ENCODE peak calls at places on chromosomes 5 and 9, in four cellular contexts. S is heart right ventricle, F is neural crest cell, G is fibroblast of the aortic adventitia. V is an unnamed sample.

GRCh38 chr9:133734600-133735414 is 3.3 kb downstream of the SARDH start:
- DNase-seq in S (no peak), F (no peak), G (no peak), V (no peak)

GRCh38 chr5:54658014-54658413 is 140.5 kb downstream of the SNX18 start:
- DNase-seq in S (peak; percentile 31), F (no peak), G (peak; percentile 83), V (no peak)

GRCh38 chr9:8887369-8887768 is 1087.8 kb upstream of the DMAC1 start:
- DNase-seq in S (no peak), F (no peak), G (no peak), V (no peak)

GRCh38 chr9:103082494-103082893 is 87.4 kb downstream of the CYLC2 start:
- DNase-seq in S (no peak), F (no peak), G (no peak), V (no peak)

GRCh38 chr5:82821978-82822927 is 254.9 kb downstream of the TMEM167A start:
- DNase-seq in S (no peak), F (no peak), G (peak; percentile 43), V (no peak)

GRCh38 chr9:71929791-71930440 is 18.5 kb downstream of the C9orf85 start:
- DNase-seq in S (no peak), F (no peak), G (no peak), V (no peak)

GRCh38 chr5:173324115-173325001 is 3.9 kb downstream of the STC2 start:
- DNase-seq in S (peak; percentile 81), F (no peak), G (peak; percentile 92), V (peak; percentile 58)

GRCh38 chr5:122101636-122102285 is 23.7 kb upstream of the LOX start:
- DNase-seq in S (no peak), F (no peak), G (peak; percentile 86), V (no peak)

GRCh38 chr5:156094001-156094400 is 233.0 kb upstream of the SGCD start:
- DNase-seq in S (peak; percentile 10), F (no peak), G (no peak), V (no peak)

GRCh38 chr5:146049704-146050026 is 55.7 kb downstream of the PLAC8L1 start:
- DNase-seq in S (no peak), F (no peak), G (no peak), V (no peak)
- TF ChIP-seq CTCF in S (no peak), F (no peak), G (no peak), V (no peak)

DNA sequence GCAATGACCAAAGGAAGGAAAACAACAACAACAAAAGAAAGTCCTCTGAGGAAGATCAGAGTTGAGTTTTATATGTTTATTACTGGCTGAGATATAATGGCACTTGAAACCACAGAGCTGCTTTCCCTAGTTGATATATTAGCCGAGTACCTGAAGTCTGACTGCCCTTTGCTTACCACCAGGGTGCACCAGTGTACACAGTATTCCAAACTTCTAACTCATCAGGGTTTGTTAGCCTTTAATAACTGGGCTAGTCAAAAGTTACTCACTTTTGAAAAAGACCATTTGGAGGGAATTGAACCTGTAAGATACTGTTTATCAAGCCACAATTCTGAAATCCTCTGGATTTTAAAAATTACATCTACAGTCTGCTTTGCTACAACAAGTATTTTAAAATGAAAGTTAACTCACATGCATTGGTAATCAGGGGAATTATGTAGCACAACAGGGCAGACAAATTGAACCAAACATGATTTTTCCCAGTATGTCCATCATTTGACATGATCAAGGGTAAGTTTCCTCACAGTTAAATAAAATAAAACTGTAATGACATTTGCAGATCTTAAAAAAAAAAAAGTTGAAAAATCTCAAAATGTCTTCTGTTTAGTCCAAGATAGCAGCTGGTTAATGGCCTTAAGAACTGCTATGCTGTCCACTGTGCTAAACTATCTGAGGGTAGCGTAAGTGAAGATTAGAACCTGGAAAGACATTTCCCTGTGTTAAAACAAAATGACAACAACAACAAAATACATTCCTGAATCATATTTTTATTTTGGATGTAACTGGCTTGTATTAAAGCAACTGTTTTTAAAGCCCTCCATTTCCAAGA is 57.3 kb upstream of the C6 start:
- DNase-seq in S (peak; percentile 71), F (peak; percentile 35), G (peak; percentile 88), V (peak; percentile 20)
- TF ChIP-seq CTCF in S (peak; percentile 81), F (peak; percentile 85), G (peak; percentile 90), V (peak; percentile 35)

GRCh38 chr5:65624570-65625555 is at the start of the genes SHLD3 and TRAPPC13:
- DNase-seq in S (peak; percentile 88), F (peak; percentile 57), G (peak; percentile 89), V (peak; percentile 63)

GRCh38 chr5:65620021-65620420 is 4.1 kb downstream of the TRIM23 start:
- DNase-seq in S (no peak), F (no peak), G (no peak), V (no peak)

GRCh38 chr5:65623482-65623881 is 651 bp downstream of the TRIM23 start:
- DNase-seq in S (no peak), F (no peak), G (peak; percentile 5), V (no peak)

GRCh38 chr5:65625743-65626142 is 916 bp downstream of the SHLD3 start:
- DNase-seq in S (no peak), F (no peak), G (peak; percentile 6), V (no peak)

GRCh38 chr5:65624025-65624569 is at the start of gene TRIM23:
- DNase-seq in S (peak; percentile 93), F (peak; percentile 78), G (peak; percentile 92), V (peak; percentile 83)
- TF ChIP-seq CTCF in S (no peak), F (no peak), G (no peak), V (no peak)

DNA sequence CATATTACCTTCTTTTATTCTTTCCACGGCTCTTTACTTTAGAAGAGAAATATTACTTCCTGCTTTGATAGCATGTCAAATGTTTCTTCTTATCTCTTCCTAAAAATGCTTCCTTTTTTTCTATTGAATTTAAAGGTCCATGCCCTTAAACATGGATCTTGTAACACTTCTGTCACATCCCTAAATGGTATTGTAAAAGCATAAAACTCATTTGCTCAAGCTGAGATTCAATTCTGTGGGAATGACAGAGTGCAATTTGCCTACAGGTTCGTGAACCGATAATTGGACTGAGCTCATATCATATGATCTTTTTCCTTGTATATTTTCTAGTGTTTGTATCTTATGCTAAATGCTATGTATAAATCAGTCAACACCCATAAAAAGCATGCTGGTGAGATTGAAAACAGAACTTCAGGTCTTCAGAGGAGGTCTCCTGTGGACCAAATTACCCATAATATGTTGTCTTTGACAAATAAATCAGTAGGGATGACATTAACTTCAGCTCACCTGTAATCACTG is 429.3 kb downstream of the TMEM232 start:
- DNase-seq in S (no peak), F (no peak), G (no peak), V (no peak)
- TF ChIP-seq CTCF in S (no peak), F (no peak), G (no peak), V (no peak)

DNA sequence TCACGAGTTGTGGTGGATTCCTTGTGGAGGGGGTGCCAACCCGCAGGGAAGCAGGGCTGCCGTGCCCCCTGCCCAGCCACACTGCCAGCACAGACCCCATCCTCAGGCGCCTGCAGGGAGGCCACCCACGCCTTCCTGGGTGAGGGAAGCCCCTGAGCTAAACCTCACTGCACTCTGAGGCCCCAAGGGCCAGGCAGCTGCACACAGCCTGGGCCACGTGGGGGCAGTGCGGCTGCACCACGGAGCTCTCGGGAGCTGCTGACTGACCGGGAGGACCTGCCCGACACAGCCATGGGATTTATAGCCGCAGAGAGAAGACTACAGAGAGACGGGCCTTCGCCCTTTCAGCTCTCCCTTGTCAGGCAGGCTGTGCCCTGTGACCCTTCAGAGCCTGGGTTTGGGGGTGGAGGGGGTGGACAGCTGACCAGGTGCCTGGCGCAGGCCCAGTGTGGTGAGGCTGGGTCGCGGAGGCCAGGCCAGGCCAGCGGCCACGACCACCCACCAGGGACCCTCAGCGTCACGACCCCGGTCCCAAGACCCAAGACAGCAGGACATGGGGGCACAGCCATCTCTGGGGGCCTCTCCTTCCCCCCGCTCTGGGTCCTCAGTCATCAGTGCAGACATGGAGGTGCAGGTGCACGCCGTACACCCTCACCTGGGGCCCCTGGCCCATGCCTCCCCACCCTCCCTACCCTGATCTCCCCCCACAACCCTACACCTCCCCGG is 4.3 kb upstream of the AHRR start:
- DNase-seq in S (no peak), F (peak; percentile 73), G (peak; percentile 59), V (peak; percentile 92)
- TF ChIP-seq CTCF in S (peak; percentile 38), F (peak; percentile 78), G (peak; percentile 73), V (peak; percentile 97)

GRCh38 chr5:31196309-31196708 is 2.8 kb downstream of the CDH6 start:
- DNase-seq in S (no peak), F (no peak), G (peak; percentile 68), V (no peak)
- TF ChIP-seq CTCF in S (no peak), F (peak; percentile 51), G (peak; percentile 43), V (no peak)

DNA sequence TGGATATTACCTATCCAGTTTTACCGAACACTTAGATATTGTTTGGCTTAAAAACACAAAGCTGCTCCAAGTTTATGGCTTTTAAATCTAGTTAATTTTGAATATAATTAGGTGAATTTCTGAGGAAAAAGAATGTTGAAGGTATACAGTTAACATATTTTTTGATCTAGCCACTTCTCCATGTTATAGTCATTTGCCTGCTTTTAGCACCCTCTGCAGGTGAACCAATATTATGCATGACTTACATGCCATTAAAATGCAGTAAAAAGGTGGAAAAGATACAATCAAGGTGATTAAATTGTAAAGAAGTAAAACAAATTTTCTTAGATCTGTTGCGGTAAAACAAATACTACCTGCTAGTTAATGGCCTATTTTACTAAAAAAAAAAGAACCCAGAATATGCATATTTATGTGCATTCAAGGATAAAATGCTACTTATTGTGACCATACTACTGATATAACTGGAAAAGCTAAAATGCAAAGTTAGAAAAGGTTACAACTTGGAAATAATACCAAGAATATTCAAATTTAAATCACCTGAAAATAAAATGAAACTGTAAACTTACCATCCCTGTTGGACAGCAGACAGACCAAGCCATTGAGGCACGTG is 132.1 kb downstream of the AP3B1 start:
- DNase-seq in S (no peak), F (peak; percentile 16), G (peak; percentile 48), V (peak; percentile 9)
- TF ChIP-seq CTCF in S (peak; percentile 54), F (peak; percentile 77), G (peak; percentile 56), V (no peak)

GRCh38 chr5:144798595-144798994 is 627.9 kb downstream of the KCTD16 start:
- DNase-seq in S (no peak), F (no peak), G (no peak), V (no peak)

GRCh38 chr5:144800169-144800568 is 629.5 kb downstream of the KCTD16 start:
- DNase-seq in S (no peak), F (no peak), G (no peak), V (no peak)

DNA sequence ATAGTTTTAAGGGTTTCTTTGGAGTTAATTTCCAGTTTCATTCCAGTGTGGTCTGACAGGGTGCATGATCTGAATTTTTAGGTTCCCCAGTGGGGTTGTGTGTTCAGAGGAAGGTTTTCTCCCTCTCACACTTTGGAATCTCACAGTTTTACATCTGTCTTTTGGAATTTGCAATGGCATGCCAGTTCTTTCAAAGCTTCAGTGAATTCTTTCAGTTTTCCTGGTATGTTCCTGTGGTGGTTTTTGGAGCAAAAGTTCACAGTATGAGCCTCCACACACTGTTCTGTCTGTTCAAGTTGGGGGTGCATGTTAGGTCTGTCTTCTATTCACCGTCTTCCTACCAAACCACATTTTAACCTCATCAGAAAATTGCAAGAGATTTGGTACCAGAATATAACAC is 624.2 kb downstream of the KCTD16 start:
- DNase-seq in S (no peak), F (no peak), G (peak; percentile 47), V (no peak)
- TF ChIP-seq CTCF in S (no peak), F (no peak), G (no peak), V (no peak)

DNA sequence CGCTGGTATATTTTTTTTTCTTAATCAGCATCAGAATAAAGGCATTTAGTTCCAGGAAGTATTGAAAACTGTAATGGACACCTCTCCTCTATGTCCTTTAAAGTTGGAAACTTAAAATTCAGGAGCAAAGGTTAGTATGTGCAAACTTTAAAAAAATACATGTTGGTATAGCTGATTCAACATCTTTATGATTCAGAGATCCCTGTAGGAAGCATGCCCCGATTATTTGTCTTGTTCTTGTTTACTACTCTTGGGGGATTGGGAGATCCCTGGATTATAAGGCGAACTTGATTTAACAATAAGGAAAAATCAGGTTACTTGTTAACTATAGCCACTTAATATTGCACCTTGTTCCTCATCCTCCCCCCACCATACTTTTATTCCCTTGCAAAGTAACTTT is 1.7 kb downstream of the F2RL1 start:
- DNase-seq in S (no peak), F (no peak), G (no peak), V (no peak)
- TF ChIP-seq CTCF in S (no peak), F (no peak), G (no peak), V (no peak)

V was measured in GM20000.